ENCODE peak calls at places on chromosomes 11 and 22, in four cellular contexts. O is GM03348, A is HEK293T, K is NCI-H1417 treated with DMSO at 0.1 percent for 48 hours. P is an unnamed sample.

GRCh38 chr11:104529916-104530315 is 366.0 kb upstream of the PDGFD start:
- DNase-seq in A (no peak), K (no peak), O (no peak), P (no peak)

GRCh38 chr22:34296456-34296855 is 376.2 kb upstream of the LARGE1 start:
- DNase-seq in O (no peak), K (no peak), A (no peak), P (no peak)

GRCh38 chr11:22903782-22904181 is 43.5 kb upstream of the CCDC179 start:
- DNase-seq in O (no peak), A (no peak), K (no peak), P (no peak)

GRCh38 chr11:36156486-36157150 is 132.6 kb downstream of the COMMD9 start:
- DNase-seq in A (no peak), K (no peak), O (no peak), P (no peak)

GRCh38 chr22:19108807-19109197 is 13.4 kb downstream of the DGCR2 start:
- DNase-seq in O (no peak), A (no peak), K (no peak), P (no peak)

GRCh38 chr11:2827256-2827655 is 58.3 kb downstream of the CDKN1C start:
- DNase-seq in K (no peak), A (no peak), O (no peak), P (no peak)

GRCh38 chr11:70335511-70335910 is 62.8 kb upstream of the CTTN start:
- DNase-seq in A (no peak), O (no peak), K (no peak), P (no peak)

GRCh38 chr22:50464451-50464850 is 10.4 kb downstream of the SBF1 start:
- DNase-seq in A (no peak), K (no peak), O (no peak), P (no peak)

GRCh38 chr11:68213135-68213515 is at the start of gene KMT5B:
- DNase-seq in K (no peak), O (peak), A (peak), P (no peak)

GRCh38 chr11:114019046-114019445 is 40.5 kb upstream of the ZBTB16 start:
- DNase-seq in K (no peak), O (no peak), A (no peak), P (no peak)

GRCh38 chr11:8292351-8292750 is 28.7 kb upstream of the LMO1 start:
- DNase-seq in A (no peak), K (no peak), O (no peak), P (no peak)

GRCh38 chr11:22567759-22568158 is 57.9 kb downstream of the FANCF start:
- DNase-seq in O (no peak), A (no peak), K (no peak), P (no peak)

GRCh38 chr11:128894685-128895084 is 3.5 kb downstream of the KCNJ5 start:
- DNase-seq in K (no peak), O (no peak), A (no peak), P (no peak)

GRCh38 chr11:94184861-94185260 is 56.2 kb downstream of the PANX1 start:
- DNase-seq in O (no peak), K (no peak), A (no peak), P (no peak)

GRCh38 chr22:23457586-23457985 is 122.5 kb downstream of the IGLL1 start:
- DNase-seq in O (no peak), A (no peak), K (peak), P (no peak)

GRCh38 chr22:40250608-40251007 is 72.9 kb downstream of the TNRC6B start:
- DNase-seq in A (no peak), O (no peak), K (no peak), P (no peak)

GRCh38 chr11:76744186-76745058 is 38.7 kb upstream of the TSKU start:
- DNase-seq in O (peak), A (no peak), K (no peak), P (no peak)

GRCh38 chr11:95100856-95101507 is 11.3 kb downstream of the ENDOD1 start:
- DNase-seq in O (no peak), A (no peak), K (no peak), P (no peak)

GRCh38 chr22:30279389-30279788 is 9.9 kb downstream of the CASTOR1 start:
- DNase-seq in K (no peak), A (no peak), O (peak), P (no peak)

GRCh38 chr22:21947040-21948014 is 5.3 kb downstream of the PPM1F start:
- DNase-seq in A (peak), O (peak), K (no peak), P (peak)

GRCh38 chr22:45612451-45612901 is 59.2 kb upstream of the ATXN10 start:
- DNase-seq in A (no peak), K (no peak), O (peak), P (no peak)

GRCh38 chr22:26949193-26949592 is 291.8 kb downstream of the MIAT start:
- DNase-seq in O (peak), K (no peak), A (no peak), P (no peak)

GRCh38 chr11:123719452-123719851 is 22.0 kb downstream of the ZNF202 start:
- DNase-seq in K (no peak), O (no peak), A (no peak), P (no peak)

GRCh38 chr11:57417056-57417455 is 9.9 kb downstream of the SLC43A3 start:
- DNase-seq in K (no peak), A (no peak), O (peak), P (no peak)

GRCh38 chr11:8332196-8332595 is 68.5 kb upstream of the LMO1 start:
- DNase-seq in A (no peak), O (no peak), K (no peak), P (no peak)